ENCODE peak calls at places on chromosome 5, in ten cellular contexts. S, C, U, X, L, Q, W, H, I and T are unnamed samples.
A peak's percentile ranks its signal among the peaks of the same experiment; 100 is the strongest.

GRCh38 chr5:16596541-16596940 is 20.3 kb downstream of the RETREG1 start:
- DNase-seq in S (no peak), C (no peak), U (no peak), X (no peak), L (no peak), Q (no peak), W (no peak), H (no peak), I (no peak), T (no peak)

GRCh38 chr5:989961-990530 is 18.6 kb upstream of the NKD2 start:
- DNase-seq in S (no peak), C (no peak), U (peak; percentile 70), X (peak; percentile 62), L (peak; percentile 81), Q (no peak), W (no peak), H (peak; percentile 57), I (peak; percentile 80), T (no peak)

GRCh38 chr5:181190711-181191525 is 14.1 kb downstream of the TRIM7 start:
- DNase-seq in S (no peak), C (peak; percentile 30), U (no peak), X (no peak), L (peak; percentile 36), Q (no peak), W (peak; percentile 43), H (peak; percentile 73), I (no peak), T (no peak)

GRCh38 chr5:121949885-121950284 is 11.9 kb upstream of the SRFBP1 start:
- DNase-seq in S (peak; percentile 62), C (no peak), U (no peak), X (peak; percentile 46), L (peak; percentile 16), Q (no peak), W (peak; percentile 29), H (peak; percentile 76), I (no peak), T (no peak)

GRCh38 chr5:59654691-59655090 is 238.8 kb downstream of the PDE4D start:
- DNase-seq in S (no peak), C (no peak), U (no peak), X (no peak), L (no peak), Q (no peak), W (no peak), H (no peak), I (no peak), T (no peak)

GRCh38 chr5:124661317-124662141 is 84.9 kb downstream of the ZNF608 start:
- DNase-seq in S (peak; percentile 59), C (no peak), U (no peak), X (peak; percentile 91), L (no peak), Q (no peak), W (no peak), H (no peak), I (no peak), T (no peak)

GRCh38 chr5:137220523-137220927 is 278.6 kb downstream of the SPOCK1 start:
- DNase-seq in S (peak; percentile 70), C (no peak), U (no peak), X (peak; percentile 80), L (no peak), Q (no peak), W (no peak), H (peak; percentile 66), I (no peak), T (no peak)

GRCh38 chr5:157987259-157987658 is 128.3 kb upstream of the CLINT1 start:
- DNase-seq in S (no peak), C (no peak), U (no peak), X (no peak), L (no peak), Q (no peak), W (no peak), H (no peak), I (no peak), T (no peak)

GRCh38 chr5:109939109-109939682 is 249.5 kb downstream of the MAN2A1 start:
- DNase-seq in S (no peak), C (no peak), U (no peak), X (no peak), L (no peak), Q (no peak), W (no peak), H (no peak), I (no peak), T (no peak)

GRCh38 chr5:114678778-114679177 is 316.9 kb downstream of the KCNN2 start:
- DNase-seq in S (no peak), C (no peak), U (no peak), X (no peak), L (no peak), Q (no peak), W (no peak), H (no peak), I (no peak), T (no peak)

GRCh38 chr5:100479079-100479688 is 56.0 kb upstream of the FAM174A start:
- DNase-seq in S (peak; percentile 8), C (no peak), U (no peak), X (peak; percentile 24), L (no peak), Q (no peak), W (no peak), H (peak; percentile 8), I (no peak), T (no peak)

GRCh38 chr5:151312749-151313324 is 9.3 kb upstream of the SLC36A3 start:
- DNase-seq in S (no peak), C (no peak), U (no peak), X (no peak), L (no peak), Q (no peak), W (no peak), H (no peak), I (no peak), T (no peak)

GRCh38 chr5:58871648-58872242 is 288.9 kb downstream of the RAB3C start:
- DNase-seq in S (peak; percentile 0), C (no peak), U (no peak), X (peak; percentile 56), L (no peak), Q (peak; percentile 15), W (no peak), H (no peak), I (no peak), T (no peak)

GRCh38 chr5:170121321-170121720 is 15.6 kb downstream of the FOXI1 start:
- DNase-seq in S (no peak), C (no peak), U (no peak), X (peak; percentile 29), L (no peak), Q (no peak), W (no peak), H (no peak), I (no peak), T (no peak)

GRCh38 chr5:943201-943873 is 50.7 kb downstream of the TRIP13 start:
- DNase-seq in S (no peak), C (no peak), U (no peak), X (no peak), L (no peak), Q (no peak), W (no peak), H (peak; percentile 69), I (no peak), T (no peak)

GRCh38 chr5:81853005-81853357 is 102.1 kb upstream of the SSBP2 start:
- DNase-seq in S (peak; percentile 48), C (no peak), U (no peak), X (no peak), L (no peak), Q (no peak), W (no peak), H (no peak), I (no peak), T (no peak)

GRCh38 chr5:154652746-154653417 is 102.3 kb upstream of the LARP1 start:
- DNase-seq in S (no peak), C (no peak), U (no peak), X (peak; percentile 27), L (no peak), Q (no peak), W (no peak), H (no peak), I (no peak), T (no peak)

GRCh38 chr5:144812770-144813169 is 642.1 kb downstream of the KCTD16 start:
- DNase-seq in S (no peak), C (no peak), U (no peak), X (no peak), L (no peak), Q (no peak), W (no peak), H (peak; percentile 81), I (no peak), T (no peak)

GRCh38 chr5:154303133-154303532 is 112.6 kb downstream of the GALNT10 start:
- DNase-seq in S (no peak), C (no peak), U (no peak), X (no peak), L (no peak), Q (no peak), W (no peak), H (no peak), I (no peak), T (no peak)

GRCh38 chr5:180603076-180603591 is 11.8 kb upstream of the SCGB3A1 start:
- DNase-seq in S (no peak), C (no peak), U (peak; percentile 56), X (no peak), L (no peak), Q (no peak), W (no peak), H (peak; percentile 77), I (no peak), T (no peak)

GRCh38 chr5:112878760-112879159 is 17.7 kb downstream of the SRP19 start:
- DNase-seq in S (no peak), C (peak; percentile 60), U (no peak), X (peak; percentile 10), L (no peak), Q (no peak), W (no peak), H (no peak), I (no peak), T (no peak)

GRCh38 chr5:149541893-149542292 is 9.3 kb downstream of the CSNK1A1 start:
- DNase-seq in S (no peak), C (no peak), U (no peak), X (no peak), L (no peak), Q (no peak), W (no peak), H (no peak), I (no peak), T (no peak)

GRCh38 chr5:53418844-53419243 is 61.6 kb upstream of the FST start:
- DNase-seq in S (peak; percentile 6), C (no peak), U (no peak), X (peak; percentile 88), L (no peak), Q (no peak), W (no peak), H (peak; percentile 75), I (no peak), T (no peak)

GRCh38 chr5:110019119-110019518 is 329.4 kb downstream of the MAN2A1 start:
- DNase-seq in S (no peak), C (no peak), U (no peak), X (no peak), L (no peak), Q (no peak), W (no peak), H (no peak), I (no peak), T (no peak)

GRCh38 chr5:178196986-178197385 is 7.3 kb upstream of the HNRNPAB start:
- DNase-seq in S (no peak), C (no peak), U (no peak), X (no peak), L (no peak), Q (no peak), W (no peak), H (no peak), I (no peak), T (no peak)

GRCh38 chr5:67206381-67207328 is 10.1 kb upstream of the CD180 start:
- DNase-seq in S (no peak), C (peak; percentile 76), U (peak; percentile 69), X (peak; percentile 13), L (no peak), Q (no peak), W (no peak), H (no peak), I (no peak), T (no peak)

GRCh38 chr5:127447822-127448221 is 69.6 kb upstream of the PRRC1 start:
- DNase-seq in S (no peak), C (no peak), U (no peak), X (no peak), L (no peak), Q (no peak), W (no peak), H (peak; percentile 48), I (no peak), T (no peak)

GRCh38 chr5:66323142-66323890 is 179.2 kb downstream of the SREK1 start:
- DNase-seq in S (no peak), C (no peak), U (no peak), X (no peak), L (no peak), Q (no peak), W (no peak), H (no peak), I (no peak), T (no peak)